ENCODE peak calls at places on chromosomes 2 and 18, in ten cellular contexts. S is tibial nerve, N is adrenal gland, W is uterus, A is ovary, R is spleen, P is A549, G is transverse colon, B is Peyer's patch, Z is thyroid gland. J is an unnamed sample. For H3K4me1, the result is how much of the 10 kb centered on the place peaks cover.

GRCh38 chr2:218329027-218329825 is 27.4 kb upstream of the CATIP start:
- DNase-seq in Z (peak), G (no peak), A (no peak), S (no peak), B (no peak), P (no peak), W (no peak), R (no peak), N (no peak), J (no peak)

GRCh38 chr2:128373346-128374000 is 54.8 kb upstream of the HS6ST1 start:
- DNase-seq in G (no peak), S (no peak), A (no peak), Z (peak), B (peak), N (no peak), P (no peak), R (no peak), W (peak), J (no peak)

GRCh38 chr2:135202751-135203150 is 150.7 kb downstream of the RAB3GAP1 start:
- DNase-seq in Z (no peak), S (no peak), W (no peak), R (no peak), P (no peak), G (no peak), B (no peak), A (no peak), N (no peak), J (no peak)

GRCh38 chr2:157782057-157782845 is 93.9 kb downstream of the ACVR1 start:
- DNase-seq in S (no peak), G (no peak), W (no peak), R (no peak), P (peak), A (no peak), N (no peak), B (no peak), Z (peak), J (no peak)

GRCh38 chr2:23703583-23704385 is 223.1 kb downstream of the ATAD2B start:
- DNase-seq in P (no peak), N (no peak), S (no peak), Z (no peak), R (no peak), W (peak), G (no peak), A (peak), B (peak), J (no peak)

GRCh38 chr2:98623657-98624056 is 15.3 kb downstream of the UNC50 start:
- DNase-seq in A (no peak), B (no peak), N (peak), Z (peak), G (no peak), W (no peak), R (no peak), P (no peak), S (peak), J (peak)

GRCh38 chr18:70373062-70373519 is 84.2 kb downstream of the SOCS6 start:
- DNase-seq in G (no peak), Z (no peak), B (peak), A (no peak), N (peak), P (peak), R (no peak), S (no peak), W (no peak), J (no peak)

GRCh38 chr18:6355789-6356589 is 58.7 kb downstream of the L3MBTL4 start:
- DNase-seq in R (no peak), A (no peak), G (no peak), Z (no peak), P (peak), N (peak), W (no peak), S (no peak), B (peak), J (no peak)

GRCh38 chr2:55862269-55862668 is 61.3 kb downstream of the EFEMP1 start:
- DNase-seq in A (no peak), G (no peak), N (no peak), P (peak), Z (peak), S (peak), R (no peak), W (peak), B (no peak), J (no peak)

GRCh38 chr18:34592961-34593382 is 117.1 kb upstream of the DTNA start:
- DNase-seq in A (peak), R (no peak), Z (peak), G (peak), B (no peak), W (peak), N (peak), S (peak), P (no peak), J (peak)

GRCh38 chr2:85135066-85135914 is 2.1 kb downstream of the TCF7L1 start:
- DNase-seq in W (no peak), S (no peak), B (no peak), R (no peak), Z (peak), P (no peak), G (no peak), N (no peak), A (peak), J (no peak)

GRCh38 chr2:171702781-171703556 is 15.7 kb downstream of the DYNC1I2 start:
- DNase-seq in G (no peak), N (peak), S (no peak), P (no peak), W (no peak), R (no peak), Z (no peak), B (no peak), A (no peak), J (no peak)

GRCh38 chr2:157761520-157761919 is 114.6 kb downstream of the ACVR1 start:
- DNase-seq in S (no peak), R (no peak), G (no peak), P (no peak), Z (no peak), N (no peak), A (no peak), W (no peak), B (no peak), J (no peak)

GRCh38 chr18:77088977-77089795 is 43.4 kb downstream of the MBP start:
- DNase-seq in P (no peak), S (no peak), G (no peak), A (no peak), N (no peak), Z (no peak), W (no peak), R (peak), B (no peak), J (no peak)
- TF ChIP-seq POLR2A in P (no peak), S (no peak), G (no peak), A (no peak), N (no peak), Z (no peak), W (no peak), R (no peak), B (no peak), J (no peak)

GRCh38 chr2:226185613-226186211 is 613.9 kb downstream of the IRS1 start:
- DNase-seq in G (no peak), S (no peak), R (no peak), P (peak), A (no peak), B (no peak), Z (no peak), W (no peak), N (no peak), J (no peak)

GRCh38 chr2:226184940-226185575 is 614.6 kb downstream of the IRS1 start:
- DNase-seq in Z (no peak), R (no peak), P (peak), A (peak), S (no peak), G (no peak), B (no peak), N (no peak), W (no peak), J (no peak)

GRCh38 chr2:226187601-226188000 is 612.0 kb downstream of the IRS1 start:
- DNase-seq in B (no peak), A (no peak), G (no peak), W (peak), P (no peak), Z (no peak), N (no peak), R (no peak), S (no peak), J (no peak)

GRCh38 chr2:226189061-226189460 is 610.6 kb downstream of the IRS1 start:
- DNase-seq in B (no peak), P (no peak), N (no peak), R (no peak), S (no peak), W (no peak), G (no peak), A (no peak), Z (no peak), J (no peak)

DNA sequence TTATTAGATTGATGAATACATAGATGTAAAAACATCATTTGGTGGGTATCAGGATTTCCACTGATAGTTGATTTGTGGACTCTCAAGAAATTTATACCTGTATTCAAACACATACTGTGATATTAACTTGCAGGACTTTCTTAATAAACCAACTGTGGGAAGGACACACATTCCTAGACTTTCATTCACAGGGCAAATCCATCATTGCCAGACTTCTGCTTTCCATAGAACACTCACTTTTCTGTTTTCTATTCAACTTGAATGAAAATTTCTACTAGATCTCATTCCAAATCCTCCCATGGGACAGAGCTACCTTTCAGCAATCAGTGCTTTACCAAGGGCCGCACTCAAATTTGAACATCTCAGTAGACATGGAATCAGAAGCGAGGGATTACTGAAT is 612.5 kb downstream of the IRS1 start:
- DNase-seq in A (no peak), B (no peak), S (no peak), P (no peak), G (no peak), R (no peak), Z (no peak), N (no peak), W (no peak), J (no peak)
- H3K4me1 ChIP-seq in A (under half), B (under half), S (under half), P (under half), G (under half), R (under half), Z (under half), N (under half), W (under half), J (under half)

GRCh38 chr2:111122631-111123421 is 2.1 kb downstream of the BCL2L11 start:
- DNase-seq in B (peak), A (peak), S (peak), Z (peak), P (peak), W (peak), G (peak), N (peak), R (peak), J (peak)
- TF ChIP-seq POLR2A in B (peak), A (peak), S (peak), Z (no peak), P (peak), W (peak), G (peak), N (peak), R (no peak), J (peak)

GRCh38 chr2:119768731-119769130 is 9.0 kb downstream of the PTPN4 start:
- DNase-seq in S (no peak), A (no peak), R (no peak), G (no peak), Z (no peak), W (no peak), N (no peak), B (no peak), P (no peak), J (no peak)

GRCh38 chr2:119772128-119772527 is 12.4 kb downstream of the PTPN4 start:
- DNase-seq in P (no peak), G (no peak), S (no peak), N (no peak), W (no peak), B (no peak), A (no peak), Z (no peak), R (no peak), J (no peak)

GRCh38 chr2:119766944-119767343 is 7.2 kb downstream of the PTPN4 start:
- DNase-seq in N (no peak), A (no peak), G (no peak), W (no peak), Z (no peak), R (no peak), P (no peak), S (no peak), B (no peak), J (no peak)

GRCh38 chr2:119771331-119771730 is 11.6 kb downstream of the PTPN4 start:
- DNase-seq in S (no peak), N (no peak), W (no peak), Z (no peak), R (no peak), A (no peak), G (no peak), B (no peak), P (no peak), J (no peak)

GRCh38 chr2:119769645-119770044 is 9.9 kb downstream of the PTPN4 start:
- DNase-seq in A (no peak), G (no peak), R (no peak), N (no peak), B (no peak), Z (no peak), S (no peak), P (no peak), W (no peak), J (no peak)
- H3K4me1 ChIP-seq in A (under half), G (under half), R (under half), N (under half), B (under half), Z (under half), S (under half), P (under half), W (under half), J (under half)

DNA sequence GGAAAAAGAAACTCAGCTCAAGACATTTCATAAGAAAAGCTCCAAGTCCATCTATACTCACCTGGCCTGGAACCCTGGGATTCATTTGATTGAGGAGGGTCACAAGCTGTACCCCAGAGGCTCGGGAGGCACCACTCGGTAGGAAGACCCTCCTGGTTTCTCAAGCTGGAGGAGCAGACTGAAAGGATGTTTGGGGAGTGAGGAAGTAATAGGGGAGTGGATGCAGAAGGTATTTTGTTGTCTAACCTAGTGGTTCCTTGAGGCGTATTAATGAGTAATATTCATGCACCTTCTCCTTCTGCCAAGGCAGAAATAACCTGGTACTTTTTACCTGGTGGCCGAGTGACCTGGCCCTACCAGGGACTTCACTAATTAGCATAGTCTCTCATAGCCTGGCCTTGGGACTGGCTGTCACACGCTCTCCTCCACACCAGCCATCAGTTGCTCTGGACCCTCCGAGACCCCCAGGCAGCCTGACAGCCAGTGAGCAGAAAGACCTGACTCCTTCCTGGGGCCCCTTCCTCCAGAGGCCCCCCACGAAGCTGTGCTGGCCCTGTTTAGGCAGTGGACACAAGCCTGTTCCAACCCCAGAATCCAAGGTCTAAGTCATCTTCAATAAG is 161.4 kb downstream of the BCL2 start:
- DNase-seq in W (no peak), R (no peak), P (no peak), N (no peak), S (no peak), Z (no peak), A (no peak), B (no peak), G (no peak), J (no peak)
- TF ChIP-seq POLR2A in W (no peak), R (no peak), P (no peak), N (no peak), S (no peak), Z (no peak), A (no peak), B (no peak), G (no peak), J (no peak)

DNA sequence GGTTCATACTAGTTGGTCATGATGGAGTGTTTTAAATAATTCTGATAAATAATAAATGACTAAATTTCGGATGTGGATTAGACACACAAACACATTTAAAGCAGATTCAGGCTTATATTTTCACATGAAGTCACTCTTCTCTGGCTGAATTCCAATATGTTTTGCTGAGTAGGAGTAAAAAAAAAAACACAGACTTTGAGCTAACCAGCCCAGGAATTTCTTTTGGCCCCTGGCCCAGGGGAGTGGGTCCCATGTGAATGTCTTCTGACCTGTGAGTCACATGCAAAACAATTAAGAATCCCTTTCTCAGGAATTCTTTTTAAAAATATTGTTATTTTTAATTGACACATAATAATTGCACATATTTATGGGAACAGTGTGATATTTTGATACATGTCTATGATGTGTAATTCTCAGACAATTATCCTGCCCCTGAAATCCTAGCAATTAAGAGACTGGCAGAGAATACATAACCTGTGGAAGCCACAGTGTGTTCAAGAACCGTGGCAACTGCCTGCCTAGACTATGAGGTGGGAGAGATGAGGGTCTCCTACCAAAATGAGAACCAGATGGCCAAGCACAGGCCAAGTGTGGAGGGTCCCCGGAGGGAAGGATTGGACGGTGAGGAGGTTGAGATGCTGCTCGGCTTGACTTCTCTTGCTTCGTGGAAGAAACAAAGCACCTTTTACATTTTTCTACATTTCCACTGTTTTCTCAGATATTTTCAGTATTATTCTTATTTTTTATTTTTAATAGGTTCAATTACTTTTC is 236.4 kb downstream of the PIEZO2 start:
- DNase-seq in N (no peak), P (no peak), W (no peak), R (no peak), B (no peak), S (no peak), G (no peak), A (peak), Z (peak), J (peak)
- H3K4me1 ChIP-seq in N (under half), P (under half), W (under half), R (under half), B (under half), S (under half), G (under half), A (under half), Z (under half), J (under half)

J was measured in body of pancreas.